ENCODE peak calls at places on chromosomes 4 and X, in six cellular contexts. F is BJ, Y is GM12864, S is tibial artery, E is heart left ventricle, T is choroid plexus epithelial cell. Z is an unnamed sample.

GRCh38 chrX:119189115-119189514 is 47.0 kb upstream of the PGRMC1 start:
- DNase-seq in F (no peak), Y (no peak), S (no peak), E (no peak), T (no peak), Z (no peak)

GRCh38 chr4:123361195-123361861 is 35.3 kb upstream of the SPRY1 start:
- DNase-seq in F (peak; percentile 79), Y (no peak), S (no peak), E (peak; percentile 65), T (peak; percentile 90), Z (no peak)

GRCh38 chr4:13559414-13559813 is 15.1 kb upstream of the NKX3-2 start:
- DNase-seq in F (peak; percentile 56), Y (no peak), S (no peak), E (no peak), T (peak; percentile 79), Z (no peak)

GRCh38 chr4:3679851-3680311 is 86.3 kb upstream of the ADRA2C start:
- DNase-seq in F (no peak), Y (no peak), S (no peak), E (no peak), T (no peak), Z (no peak)

GRCh38 chrX:107982356-107982755 is at the start of gene TEX13B:
- DNase-seq in F (no peak), Y (no peak), S (no peak), E (no peak), T (no peak), Z (no peak)

GRCh38 chr4:166498541-166498940 is 625.5 kb downstream of the TLL1 start:
- DNase-seq in F (no peak), Y (no peak), S (no peak), E (no peak), T (peak; percentile 18), Z (no peak)

GRCh38 chr4:88439161-88439760 is 17.7 kb upstream of the HERC5 start:
- DNase-seq in F (peak; percentile 9), Y (no peak), S (no peak), E (no peak), T (no peak), Z (peak; percentile 36)

GRCh38 chr4:337932-338758 is 531 bp downstream of the ZNF141 start:
- DNase-seq in F (no peak), Y (no peak), S (no peak), E (peak; percentile 42), T (peak; percentile 54), Z (no peak)

GRCh38 chr4:87354168-87355102 is 31.8 kb upstream of the HSD17B13 start:
- DNase-seq in F (no peak), Y (no peak), S (no peak), E (no peak), T (peak; percentile 62), Z (no peak)

GRCh38 chrX:427812-428725 is 41.4 kb upstream of the PPP2R3B start:
- DNase-seq in F (no peak), Y (no peak), S (no peak), E (no peak), T (peak; percentile 41), Z (no peak)

GRCh38 chrX:10508891-10509290 is 111.5 kb downstream of the MID1 start:
- DNase-seq in F (no peak), Y (no peak), S (no peak), E (no peak), T (no peak), Z (no peak)

GRCh38 chrX:38318606-38319005 is 8.7 kb downstream of the RPGR start:
- DNase-seq in F (no peak), Y (no peak), S (no peak), E (no peak), T (no peak), Z (no peak)

GRCh38 chrX:108225456-108225730 is 133.8 kb downstream of the ATG4A start:
- DNase-seq in F (no peak), Y (no peak), S (no peak), E (no peak), T (no peak), Z (no peak)

GRCh38 chrX:23341452-23341851 is 6.8 kb downstream of the PTCHD1 start:
- DNase-seq in F (no peak), Y (no peak), S (no peak), E (no peak), T (peak; percentile 26), Z (no peak)

GRCh38 chrX:64204701-64205440 is 637 bp downstream of the AMER1 start:
- DNase-seq in F (no peak), Y (no peak), S (peak; percentile 21), E (peak; percentile 34), T (peak; percentile 35), Z (peak; percentile 18)

GRCh38 chrX:112668476-112669404 is 11.0 kb downstream of the LHFPL1 start:
- DNase-seq in F (no peak), Y (no peak), S (no peak), E (no peak), T (no peak), Z (no peak)

GRCh38 chr4:118732591-118733330 is 47.6 kb downstream of the METTL14 start:
- DNase-seq in F (no peak), Y (no peak), S (no peak), E (no peak), T (peak; percentile 63), Z (no peak)

GRCh38 chr4:165700855-165701254 is 172.2 kb upstream of the TLL1 start:
- DNase-seq in F (no peak), Y (no peak), S (no peak), E (no peak), T (peak; percentile 25), Z (no peak)

GRCh38 chr4:141020801-141021261 is 112.4 kb downstream of the RNF150 start:
- DNase-seq in F (peak; percentile 56), Y (no peak), S (no peak), E (no peak), T (peak; percentile 76), Z (no peak)

GRCh38 chr4:166323250-166323649 is 450.2 kb downstream of the TLL1 start:
- DNase-seq in F (no peak), Y (no peak), S (no peak), E (no peak), T (no peak), Z (no peak)

GRCh38 chr4:161581262-161581661 is 582.5 kb downstream of the FSTL5 start:
- DNase-seq in F (peak; percentile 11), Y (no peak), S (no peak), E (no peak), T (peak; percentile 38), Z (no peak)

GRCh38 chr4:189202869-189203271 is 737.8 kb upstream of the FRG1 start:
- DNase-seq in F (no peak), Y (no peak), S (no peak), E (no peak), T (peak; percentile 20), Z (no peak)

GRCh38 chr4:123744664-123745290 is 348.2 kb downstream of the SPRY1 start:
- DNase-seq in F (no peak), Y (no peak), S (peak; percentile 56), E (peak; percentile 42), T (peak; percentile 94), Z (no peak)

GRCh38 chr4:7595883-7596535 is 161.3 kb upstream of the PSAPL1 start:
- DNase-seq in F (no peak), Y (no peak), S (no peak), E (peak; percentile 51), T (no peak), Z (no peak)

GRCh38 chrX:29478336-29479069 is 736.9 kb upstream of the MAGEB2 start:
- DNase-seq in F (no peak), Y (peak; percentile 40), S (no peak), E (no peak), T (peak; percentile 68), Z (no peak)

GRCh38 chr4:115790812-115791211 is 677.4 kb upstream of the NDST4 start:
- DNase-seq in F (no peak), Y (no peak), S (no peak), E (no peak), T (no peak), Z (no peak)
- TF ChIP-seq CTCF in F (no peak), Y (no peak), S (no peak), E (no peak), T (no peak), Z (no peak)

GRCh38 chr4:54277691-54278090 is 48.6 kb downstream of the PDGFRA start:
- DNase-seq in F (peak; percentile 44), Y (no peak), S (peak; percentile 38), E (no peak), T (peak; percentile 84), Z (no peak)
- H3K4me3 ChIP-seq in F (no peak overlapping the region), Y (no peak overlapping the region), S (no peak overlapping the region), E (no peak overlapping the region), T (no peak overlapping the region), Z (no peak overlapping the region)

GRCh38 chrX:152958524-152959465 is 35.1 kb downstream of the PNMA5 start:
- DNase-seq in F (peak; percentile 72), Y (peak; percentile 67), S (peak; percentile 81), E (peak; percentile 88), T (peak; percentile 91), Z (peak; percentile 79)
- TF ChIP-seq CTCF in F (peak; percentile 72), Y (peak; percentile 74), S (peak; percentile 87), E (peak; percentile 79), T (peak; percentile 79), Z (peak; percentile 82)

DNA sequence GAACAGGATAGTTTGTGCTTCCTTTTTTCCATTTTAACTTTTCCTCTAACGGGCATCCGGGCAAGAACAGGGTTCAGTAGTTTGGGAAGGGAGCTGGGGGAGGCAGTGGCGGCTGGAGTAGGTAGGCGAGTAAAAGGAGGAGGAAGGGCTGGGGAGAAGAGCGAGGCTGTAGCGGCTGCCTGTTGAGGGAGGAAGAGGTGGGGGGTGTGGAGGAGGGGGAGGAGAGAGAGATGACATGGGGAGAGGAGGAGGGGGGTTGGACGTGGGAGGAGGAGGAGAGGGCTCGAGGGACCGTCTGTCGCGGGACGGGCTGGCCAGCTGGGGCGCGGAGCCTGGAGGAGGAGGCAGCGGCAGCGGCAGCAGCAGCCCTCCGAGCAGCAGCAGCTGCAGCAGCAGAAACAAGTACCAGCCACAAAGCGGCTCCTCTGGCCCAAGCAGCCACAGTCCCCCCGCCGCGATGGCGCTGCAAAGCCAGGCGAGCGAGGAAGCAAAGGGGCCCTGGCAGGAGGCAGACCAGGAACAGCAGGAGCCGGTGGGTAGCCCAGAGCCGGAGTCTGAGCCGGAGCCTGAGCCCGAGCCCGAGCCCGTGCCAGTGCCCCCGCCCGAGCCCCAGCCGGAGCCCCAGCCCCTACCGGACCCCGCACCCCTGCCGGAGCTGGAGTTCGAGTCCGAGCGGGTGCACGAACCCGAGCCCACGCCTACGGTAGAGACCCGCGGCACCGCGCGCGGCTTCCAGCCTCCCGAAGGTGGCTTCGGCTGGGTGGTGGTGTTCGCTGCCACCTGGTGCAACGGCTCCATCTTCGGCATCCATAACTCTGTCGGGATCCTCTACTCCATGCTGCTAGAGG is at the start of gene SLC16A2:
- DNase-seq in F (peak; percentile 35), Y (no peak), S (peak; percentile 81), E (peak; percentile 76), T (peak; percentile 71), Z (peak; percentile 72)
- H3K4me3 ChIP-seq in F (peak within 1 kb of the TSS; percentile 62), Y (no peak within 1 kb of the TSS), S (peak within 1 kb of the TSS; percentile 70), E (peak within 1 kb of the TSS; percentile 58), T (peak within 1 kb of the TSS; percentile 61), Z (peak within 1 kb of the TSS; percentile 63)

DNA sequence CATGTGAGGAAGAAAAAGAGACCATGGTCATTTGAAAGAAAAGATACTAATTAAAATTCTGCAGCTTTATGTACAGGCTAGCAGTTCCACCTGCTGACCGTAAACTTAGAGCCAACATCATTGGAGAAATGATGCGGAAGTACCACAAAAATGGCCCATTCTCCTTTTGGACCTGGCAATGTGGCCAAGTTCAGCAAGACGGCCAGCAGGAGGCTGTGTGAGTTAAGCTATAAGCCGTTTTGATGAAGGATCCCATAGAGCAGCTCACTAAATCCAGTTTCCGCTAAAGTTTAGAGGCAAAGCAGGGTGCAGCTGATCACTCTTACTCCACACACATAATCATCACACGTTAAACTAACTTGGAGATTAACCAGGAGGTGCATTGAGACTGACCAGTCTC is 133.8 kb downstream of the LDB2 start:
- DNase-seq in F (no peak), Y (no peak), S (no peak), E (no peak), T (peak; percentile 66), Z (no peak)
- TF ChIP-seq CTCF in F (peak; percentile 29), Y (no peak), S (no peak), E (peak; percentile 35), T (peak; percentile 74), Z (no peak)

GRCh38 chrX:20330545-20330944 is 63.8 kb upstream of the RPS6KA3 start:
- DNase-seq in F (no peak), Y (no peak), S (no peak), E (no peak), T (no peak), Z (no peak)
- H3K4me3 ChIP-seq in F (no peak overlapping the region), Y (no peak overlapping the region), S (no peak overlapping the region), E (no peak overlapping the region), T (no peak overlapping the region), Z (no peak overlapping the region)

Z was measured in breast epithelium.